ENCODE peak calls at places on chromosomes 5 and 9, in nine cellular contexts. A, N, L, H, K, T, Q, O and D are unnamed samples.

GRCh38 chr5:159965031-159965837 is 43.7 kb upstream of the TTC1 start:
- DNase-seq in N (no peak), Q (peak; percentile 79), T (peak; percentile 57), H (peak; percentile 56), A (peak; percentile 55), O (peak; percentile 62), L (peak; percentile 45), K (no peak), D (peak; percentile 59)

GRCh38 chr9:135076143-135076875 is 11.2 kb upstream of the OLFM1 start:
- DNase-seq in O (no peak), Q (peak; percentile 35), K (no peak), H (no peak), A (no peak), T (no peak), N (peak; percentile 38), L (no peak), D (no peak)

GRCh38 chr9:125413579-125413978 is 152.0 kb downstream of the GAPVD1 start:
- DNase-seq in K (no peak), T (no peak), L (no peak), O (no peak), N (no peak), H (no peak), Q (no peak), A (no peak), D (no peak)

GRCh38 chr9:76756273-76756650 is 8.0 kb upstream of the PCA3 start:
- DNase-seq in A (no peak), O (no peak), N (no peak), K (no peak), Q (no peak), T (peak; percentile 41), L (peak; percentile 42), H (no peak), D (no peak)

GRCh38 chr9:133875131-133875530 is 117.0 kb downstream of the VAV2 start:
- DNase-seq in O (no peak), H (no peak), T (no peak), A (no peak), K (no peak), N (no peak), L (no peak), Q (no peak), D (no peak)

GRCh38 chr9:73680831-73681230 is 529.2 kb downstream of the ANXA1 start:
- DNase-seq in T (no peak), L (no peak), K (no peak), A (no peak), O (no peak), N (no peak), Q (no peak), H (no peak), D (no peak)

GRCh38 chr5:86974910-86975309 is 292.8 kb upstream of the RASA1 start:
- DNase-seq in L (no peak), T (no peak), H (no peak), Q (no peak), O (no peak), N (no peak), K (no peak), A (no peak), D (no peak)

GRCh38 chr9:36136277-36136893 is at the start of gene GLIPR2:
- DNase-seq in Q (peak; percentile 97), A (peak; percentile 84), H (peak; percentile 84), T (peak; percentile 65), K (peak; percentile 82), O (peak; percentile 79), L (peak; percentile 49), N (no peak), D (peak; percentile 81)

GRCh38 chr9:93204470-93205043 is 20.6 kb downstream of the WNK2 start:
- DNase-seq in O (no peak), N (no peak), A (no peak), K (no peak), H (peak; percentile 24), T (no peak), L (no peak), Q (peak; percentile 67), D (no peak)

GRCh38 chr5:177539411-177539810 is 15.0 kb downstream of the FAM193B start:
- DNase-seq in H (no peak), N (no peak), Q (no peak), A (no peak), O (no peak), T (peak; percentile 77), K (no peak), L (no peak), D (no peak)

GRCh38 chr9:100111235-100111634 is 12.2 kb downstream of the INVS start:
- DNase-seq in A (peak; percentile 69), H (peak; percentile 92), Q (no peak), K (peak; percentile 33), T (peak; percentile 98), O (peak; percentile 77), L (no peak), N (no peak), D (peak; percentile 90)

GRCh38 chr5:163089926-163090325 is 347.5 kb upstream of the CCNG1 start:
- DNase-seq in L (no peak), K (no peak), N (no peak), T (no peak), Q (no peak), A (no peak), H (no peak), O (no peak), D (no peak)

GRCh38 chr5:106587-106986 is 14.6 kb downstream of the PLEKHG4B start:
- DNase-seq in Q (no peak), O (no peak), N (no peak), H (no peak), A (no peak), L (no peak), K (no peak), T (no peak), D (no peak)

GRCh38 chr9:70852711-70853240 is 268.6 kb downstream of the TRPM3 start:
- DNase-seq in O (no peak), N (no peak), T (no peak), L (no peak), K (no peak), A (no peak), H (no peak), Q (no peak), D (no peak)

GRCh38 chr9:122835313-122835731 is 6.9 kb upstream of the PDCL start:
- DNase-seq in H (no peak), T (no peak), Q (no peak), N (no peak), L (no peak), O (no peak), A (no peak), K (no peak), D (no peak)

GRCh38 chr9:111895996-111896941 is at the start of gene UGCG:
- DNase-seq in A (peak; percentile 92), T (peak; percentile 90), L (peak; percentile 90), K (peak; percentile 84), Q (peak; percentile 98), H (peak; percentile 91), N (peak; percentile 83), O (peak; percentile 92), D (peak; percentile 93)

DNA sequence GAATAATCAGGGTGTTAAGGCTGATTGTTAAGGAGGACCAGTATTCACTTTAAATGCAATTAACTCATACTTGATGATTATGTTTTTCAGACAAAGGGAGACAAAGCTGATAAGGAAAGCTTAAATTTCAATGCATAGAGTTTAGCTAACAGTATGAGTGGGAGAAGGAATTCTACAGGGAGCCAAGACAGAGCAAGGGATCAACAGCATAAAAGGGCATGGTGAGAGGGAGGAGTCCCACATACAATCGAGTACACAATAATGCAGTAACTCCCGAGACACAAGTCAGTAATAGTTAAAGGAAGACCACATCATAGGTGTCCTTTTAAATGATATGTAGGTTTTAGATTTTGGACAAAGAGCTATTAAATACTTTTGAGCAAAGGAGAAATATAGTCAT is 191.7 kb upstream of the PTPRD start:
- DNase-seq in A (no peak), O (no peak), Q (no peak), L (no peak), N (no peak), K (no peak), T (no peak), H (no peak), D (no peak)
- TF ChIP-seq POLR2A in A (no peak), O (no peak), Q (no peak), L (no peak), N (no peak), K (no peak), T (no peak), H (no peak), D (no peak)

DNA sequence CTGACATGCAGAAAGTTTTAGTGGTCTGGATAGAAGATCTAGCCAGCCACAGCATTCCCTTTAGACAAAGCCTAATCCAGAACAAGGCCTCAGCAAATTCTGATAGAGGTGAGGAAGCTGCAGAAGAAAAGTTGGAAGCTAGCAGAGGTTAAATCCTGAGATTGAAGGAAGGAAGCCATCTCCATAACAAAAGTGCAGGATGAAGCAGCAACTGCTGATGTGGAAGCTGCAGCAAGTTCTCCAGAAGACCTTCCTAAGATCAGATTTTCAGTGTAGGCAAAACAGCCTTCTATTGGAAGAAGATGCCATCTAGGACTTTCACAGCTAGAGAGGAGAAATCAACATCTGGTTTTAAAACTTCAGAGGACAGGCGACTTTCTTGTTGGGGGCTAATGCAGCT is 77.5 kb downstream of the TRIO start:
- DNase-seq in O (no peak), H (no peak), L (no peak), N (no peak), T (no peak), K (no peak), Q (no peak), A (no peak), D (no peak)
- H3K27ac ChIP-seq in O (no peak overlapping the region), H (no peak overlapping the region), L (no peak overlapping the region), N (no peak overlapping the region), T (peak overlapping the region; percentile 42), K (no peak overlapping the region), Q (peak overlapping the region; percentile 82), A (no peak overlapping the region), D (peak overlapping the region; percentile 23)

DNA sequence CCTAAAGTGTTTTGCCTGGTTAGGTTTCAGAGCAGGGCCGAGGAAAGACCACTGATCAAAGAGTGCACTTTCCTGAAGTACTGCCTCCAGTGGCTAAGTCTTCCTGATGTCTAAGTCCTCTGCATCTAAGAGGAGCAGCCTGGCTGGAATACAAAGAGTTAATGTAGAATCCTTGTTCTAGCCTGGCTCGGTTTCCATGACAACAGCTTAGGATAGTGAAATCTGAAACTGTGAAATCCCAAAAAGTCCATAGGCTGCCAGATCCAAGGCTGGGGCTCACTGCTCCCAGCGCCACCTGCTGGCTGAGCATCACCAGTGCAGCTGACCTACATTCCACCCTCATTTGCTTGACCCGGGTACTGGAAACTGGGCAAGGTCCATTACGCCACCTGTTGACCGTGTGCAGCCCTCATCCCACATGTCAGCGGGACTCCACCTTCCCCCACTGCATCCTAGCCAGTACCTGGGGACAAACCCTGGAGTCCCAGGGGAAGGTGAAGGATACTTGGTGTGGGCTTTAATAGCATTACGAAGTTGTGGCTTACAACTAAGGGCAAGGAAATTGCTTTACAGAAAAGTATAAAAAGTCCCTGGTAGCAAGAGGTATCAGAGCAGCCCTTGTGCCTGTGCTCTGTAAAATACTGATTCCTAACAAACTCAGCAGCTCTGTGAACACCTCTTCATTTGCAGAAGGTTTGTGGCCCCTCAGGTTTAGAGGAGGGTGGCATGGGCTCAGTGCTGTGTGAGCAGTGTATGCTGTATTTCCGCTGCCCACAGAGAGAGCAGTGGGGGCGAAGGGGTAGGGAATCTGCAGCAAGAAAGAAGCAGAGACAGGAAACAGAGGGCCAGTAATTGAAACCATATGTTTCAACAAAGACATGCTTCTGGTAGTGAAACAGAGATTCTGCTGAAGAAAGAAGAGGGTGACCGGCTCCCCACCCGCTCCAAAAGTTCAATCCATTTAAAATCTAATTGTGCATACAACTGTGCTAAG is 36.0 kb downstream of the PCDHGC5 start:
- DNase-seq in N (peak; percentile 80), A (peak; percentile 83), L (peak; percentile 89), H (peak; percentile 88), K (peak; percentile 66), O (peak; percentile 92), T (peak; percentile 97), Q (peak; percentile 90), D (peak; percentile 91)
- TF ChIP-seq POLR2A in N (no peak), A (no peak), L (no peak), H (no peak), K (no peak), O (no peak), T (peak; percentile 52), Q (no peak), D (no peak)

GRCh38 chr9:13082796-13083195 is 196.7 kb downstream of the MPDZ start:
- DNase-seq in O (no peak), N (no peak), T (no peak), K (no peak), Q (no peak), L (no peak), H (no peak), A (no peak), D (no peak)
- H3K27ac ChIP-seq in O (no peak overlapping the region), N (no peak overlapping the region), T (no peak overlapping the region), K (no peak overlapping the region), Q (no peak overlapping the region), L (no peak overlapping the region), H (no peak overlapping the region), A (no peak overlapping the region), D (no peak overlapping the region)